ENCODE peak calls at places on chromosomes 11 and 22, in seven cellular contexts. W, O, I, A, G, S and D are unnamed samples.

GRCh38 chr11:106520146-106520912 is 442.9 kb downstream of the AASDHPPT start:
- DNase-seq in W (no peak), O (no peak), I (no peak), A (no peak), G (no peak), S (no peak), D (no peak)

GRCh38 chr11:88304352-88304751 is 33.2 kb downstream of the CTSC start:
- DNase-seq in W (no peak), O (no peak), I (no peak), A (no peak), G (no peak), S (no peak), D (no peak)

GRCh38 chr22:37633082-37633692 is 6.3 kb upstream of the SH3BP1 start:
- DNase-seq in W (no peak), O (no peak), I (no peak), A (no peak), G (no peak), S (no peak), D (no peak)

GRCh38 chr11:100876826-100877545 is 189.9 kb downstream of the ARHGAP42 start:
- DNase-seq in W (peak), O (no peak), I (no peak), A (no peak), G (no peak), S (no peak), D (peak)

GRCh38 chr22:43159484-43160178 is 8.3 kb downstream of the TSPO start:
- DNase-seq in W (no peak), O (no peak), I (no peak), A (no peak), G (no peak), S (peak), D (no peak)

GRCh38 chr11:85829172-85829571 is 18.2 kb upstream of the SYTL2 start:
- DNase-seq in W (no peak), O (no peak), I (no peak), A (no peak), G (no peak), S (no peak), D (no peak)

GRCh38 chr11:12958984-12959383 is 50.1 kb upstream of the RASSF10 start:
- DNase-seq in W (no peak), O (no peak), I (no peak), A (no peak), G (no peak), S (no peak), D (no peak)

GRCh38 chr22:20060700-20061480 is 19.2 kb upstream of the DGCR8 start:
- DNase-seq in W (no peak), O (no peak), I (no peak), A (no peak), G (no peak), S (no peak), D (no peak)

GRCh38 chr11:21933095-21933494 is 259.8 kb upstream of the ANO5 start:
- DNase-seq in W (no peak), O (no peak), I (no peak), A (no peak), G (no peak), S (no peak), D (no peak)

GRCh38 chr11:102757823-102758549 is 22.4 kb downstream of the MMP10 start:
- DNase-seq in W (no peak), O (no peak), I (no peak), A (no peak), G (no peak), S (no peak), D (peak)

GRCh38 chr11:133928628-133929059 is 28.1 kb downstream of the IGSF9B start:
- DNase-seq in W (no peak), O (no peak), I (no peak), A (no peak), G (peak), S (peak), D (no peak)

GRCh38 chr11:37465221-37465620 is 867.2 kb upstream of the RAG2 start:
- DNase-seq in W (no peak), O (no peak), I (no peak), A (no peak), G (no peak), S (no peak), D (no peak)

GRCh38 chr11:130431337-130431773 is 2.9 kb upstream of the ADAMTS8 start:
- DNase-seq in W (no peak), O (peak), I (peak), A (no peak), G (peak), S (peak), D (no peak)

GRCh38 chr22:24499706-24500105 is 4.6 kb downstream of the UPB1 start:
- DNase-seq in W (no peak), O (no peak), I (no peak), A (no peak), G (no peak), S (no peak), D (no peak)

GRCh38 chr11:65851083-65851579 is 6.8 kb downstream of the CFL1 start:
- DNase-seq in W (no peak), O (no peak), I (no peak), A (no peak), G (peak), S (peak), D (no peak)

GRCh38 chr11:13635290-13635689 is 33.2 kb upstream of the FAR1 start:
- DNase-seq in W (no peak), O (no peak), I (no peak), A (no peak), G (no peak), S (no peak), D (no peak)

GRCh38 chr11:214083-214482 is 6.6 kb downstream of the RIC8A start:
- DNase-seq in W (no peak), O (no peak), I (no peak), A (no peak), G (no peak), S (no peak), D (no peak)

GRCh38 chr22:22210375-22210774 is 34.2 kb upstream of the VPREB1 start:
- DNase-seq in W (peak), O (no peak), I (no peak), A (no peak), G (peak), S (no peak), D (peak)

GRCh38 chr11:119468511-119468910 is 45.5 kb upstream of the THY1 start:
- DNase-seq in W (no peak), O (no peak), I (no peak), A (no peak), G (no peak), S (no peak), D (no peak)

GRCh38 chr11:64533501-64533900 is 57.5 kb upstream of the SLC22A12 start:
- DNase-seq in W (no peak), O (no peak), I (no peak), A (no peak), G (no peak), S (no peak), D (no peak)

GRCh38 chr22:50325444-50326224 is 1.2 kb downstream of the DENND6B start:
- DNase-seq in W (no peak), O (no peak), I (no peak), A (no peak), G (no peak), S (no peak), D (no peak)

GRCh38 chr22:29152381-29153138 is 53.1 kb upstream of the EMID1 start:
- DNase-seq in W (no peak), O (no peak), I (peak), A (no peak), G (no peak), S (no peak), D (no peak)

DNA sequence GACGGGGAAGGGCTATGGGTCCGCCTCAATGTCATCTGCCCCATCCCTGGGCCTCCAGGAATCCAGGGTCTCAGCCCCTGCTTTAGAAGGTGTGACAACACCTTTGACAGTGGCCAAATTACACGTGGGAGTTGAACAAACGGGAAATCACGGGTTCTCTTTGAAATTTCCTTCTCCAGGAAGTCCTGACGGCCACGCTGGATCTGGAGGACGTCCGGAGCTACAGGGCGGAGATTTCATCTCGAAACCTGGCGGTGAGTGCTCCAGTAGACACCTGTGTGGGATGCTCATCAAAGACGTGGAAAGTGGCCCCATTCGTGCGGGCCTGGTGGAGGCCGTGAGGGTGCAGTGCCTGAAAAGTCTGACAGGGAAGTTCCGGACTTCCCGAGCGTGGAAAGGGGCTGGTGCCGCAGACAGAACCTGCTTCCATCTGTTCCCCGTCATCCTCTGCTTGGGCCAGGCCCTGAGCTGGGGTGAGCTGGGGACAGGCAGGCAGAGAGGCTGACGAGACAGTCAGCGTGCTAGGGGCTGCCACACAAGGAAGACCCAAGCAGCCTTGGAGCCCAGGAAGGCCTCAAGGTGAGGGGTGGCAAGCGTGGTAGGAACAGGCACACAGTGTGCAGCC is 25.3 kb downstream of the NADSYN1 start:
- DNase-seq in W (no peak), O (no peak), I (no peak), A (no peak), G (no peak), S (no peak), D (no peak)
- H3K4me3 ChIP-seq in W (no peak), O (no peak), I (no peak), A (no peak), G (no peak), S (no peak), D (no peak)

DNA sequence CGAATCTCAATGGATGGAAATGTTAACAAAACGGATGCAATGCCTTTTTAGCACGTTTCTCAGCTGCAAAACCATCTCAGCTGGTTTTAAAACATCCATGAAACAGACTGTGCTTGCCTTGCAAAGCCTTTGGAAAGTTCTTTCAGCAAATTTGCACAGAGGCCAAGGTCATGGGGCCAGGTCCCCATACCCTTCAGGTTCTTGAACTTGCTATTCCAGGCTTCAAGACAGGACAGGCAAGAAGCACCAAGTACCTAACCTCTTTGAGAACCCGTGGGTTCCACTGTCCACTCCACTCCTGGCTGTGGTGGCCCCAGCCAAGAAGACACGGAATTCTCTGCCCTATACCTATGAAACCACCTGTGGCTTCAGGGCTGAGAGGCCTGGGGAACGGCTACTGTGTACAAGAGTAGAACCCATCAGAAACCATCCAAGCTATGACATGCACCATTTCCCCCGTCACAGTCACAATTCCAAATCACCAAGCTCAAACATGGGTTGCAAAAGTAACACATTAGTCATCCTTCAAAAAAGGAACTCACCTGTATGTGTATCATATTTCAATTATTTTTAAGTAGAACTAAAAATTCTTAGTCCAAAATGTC is 17.0 kb downstream of the TNKS1BP1 start:
- DNase-seq in W (no peak), O (no peak), I (no peak), A (no peak), G (no peak), S (no peak), D (no peak)
- H3K4me3 ChIP-seq in W (no peak), O (no peak), I (no peak), A (peak), G (no peak), S (no peak), D (no peak)

DNA sequence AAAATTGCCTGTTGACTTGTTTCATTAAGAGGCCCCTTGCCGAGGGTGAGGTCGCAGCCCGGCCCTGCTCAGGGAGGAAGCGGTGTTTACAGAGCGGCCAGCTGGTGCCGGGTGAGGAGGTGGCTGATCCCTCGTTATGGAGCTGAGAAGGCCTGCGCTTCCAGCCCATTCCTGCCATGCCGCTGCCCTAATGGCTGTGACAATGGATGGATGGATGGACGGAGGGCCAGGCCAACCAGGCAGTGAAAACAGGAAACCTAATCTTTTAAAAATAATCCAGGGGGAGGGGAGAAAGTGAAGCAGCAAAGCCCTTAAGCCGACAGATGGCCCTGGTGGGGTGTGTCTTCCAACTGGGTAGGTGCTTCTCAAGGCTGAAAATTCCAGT is 38.5 kb downstream of the BCR start:
- DNase-seq in W (no peak), O (no peak), I (no peak), A (no peak), G (peak), S (peak), D (no peak)
- H3K4me3 ChIP-seq in W (no peak), O (no peak), I (no peak), A (no peak), G (no peak), S (no peak), D (no peak)

GRCh38 chr22:44666207-44666585 is 35.8 kb upstream of the PRR5 start:
- DNase-seq in W (no peak), O (no peak), I (no peak), A (no peak), G (no peak), S (no peak), D (no peak)

GRCh38 chr22:44667276-44667675 is 34.7 kb upstream of the PRR5 start:
- DNase-seq in W (no peak), O (no peak), I (no peak), A (no peak), G (no peak), S (no peak), D (no peak)

GRCh38 chr22:44668190-44668885 is 33.7 kb upstream of the PRR5 start:
- DNase-seq in W (no peak), O (peak), I (no peak), A (no peak), G (no peak), S (peak), D (no peak)

GRCh38 chr22:44668886-44669724 is 32.9 kb upstream of the PRR5 start:
- DNase-seq in W (no peak), O (no peak), I (no peak), A (no peak), G (no peak), S (peak), D (no peak)

GRCh38 chr22:44667829-44668189 is 34.2 kb upstream of the PRR5 start:
- DNase-seq in W (no peak), O (no peak), I (no peak), A (no peak), G (no peak), S (no peak), D (no peak)
- H3K4me3 ChIP-seq in W (peak), O (no peak), I (no peak), A (peak), G (no peak), S (peak), D (peak)

DNA sequence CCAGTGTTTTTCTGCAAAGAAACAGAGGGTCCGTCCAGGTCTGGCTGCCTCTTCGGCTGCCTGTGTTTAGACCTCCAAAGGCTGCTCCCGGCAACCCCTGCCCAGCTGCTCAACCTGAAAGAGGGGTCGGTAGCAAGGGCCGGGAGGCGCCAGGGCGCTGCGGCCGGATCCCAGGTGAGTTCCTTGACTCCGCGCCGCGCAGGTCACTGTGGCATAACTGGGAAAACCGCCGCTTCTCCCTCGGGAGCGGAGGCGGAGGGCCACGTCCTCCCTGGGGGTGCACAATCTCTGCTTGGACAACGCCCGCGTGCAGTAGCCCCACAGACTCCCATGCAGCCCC is 1.0 kb upstream of the BRSK2 start:
- DNase-seq in W (no peak), O (no peak), I (no peak), A (no peak), G (no peak), S (no peak), D (no peak)
- H3K4me3 ChIP-seq in W (peak), O (peak), I (no peak), A (peak), G (no peak), S (peak), D (peak)

GRCh38 chr22:35733036-35733435 is 15.4 kb downstream of the APOL5 start:
- DNase-seq in W (no peak), O (no peak), I (no peak), A (no peak), G (no peak), S (no peak), D (no peak)
- H3K4me3 ChIP-seq in W (no peak), O (no peak), I (no peak), A (no peak), G (no peak), S (no peak), D (no peak)

GRCh38 chr11:113249786-113250185 is 64.6 kb upstream of the TTC12 start:
- DNase-seq in W (no peak), O (no peak), I (no peak), A (no peak), G (no peak), S (no peak), D (no peak)
- H3K4me3 ChIP-seq in W (no peak), O (no peak), I (no peak), A (no peak), G (no peak), S (no peak), D (no peak)

GRCh38 chr11:60390389-60390788 is 5.9 kb upstream of the MS4A14 start:
- DNase-seq in W (no peak), O (no peak), I (no peak), A (no peak), G (no peak), S (no peak), D (no peak)

GRCh38 chr11:60396790-60397189 is 531 bp downstream of the MS4A14 start:
- DNase-seq in W (no peak), O (no peak), I (no peak), A (no peak), G (no peak), S (no peak), D (no peak)

GRCh38 chr11:60394666-60395343 is 1.5 kb upstream of the MS4A14 start:
- DNase-seq in W (no peak), O (no peak), I (no peak), A (no peak), G (no peak), S (peak), D (no peak)

DNA sequence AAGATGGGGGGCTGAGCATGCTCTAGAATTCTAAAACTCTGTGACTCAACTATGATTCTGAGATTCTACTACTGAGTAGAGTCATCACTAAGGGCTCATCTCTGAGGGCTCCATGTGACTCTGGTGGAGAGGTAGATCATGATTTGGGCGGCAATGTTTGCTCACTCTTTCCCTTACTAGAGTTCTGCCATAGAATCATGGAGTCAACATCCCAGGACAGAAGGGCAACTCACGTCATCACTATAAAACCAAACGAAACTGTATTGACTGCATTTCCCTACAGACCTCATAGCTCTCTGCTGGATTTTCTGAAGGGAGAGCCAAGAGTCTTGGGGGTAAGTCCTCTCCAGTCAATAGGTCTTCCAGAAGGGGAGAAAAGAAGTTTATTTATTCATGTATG is at the start of gene MS4A14:
- DNase-seq in W (no peak), O (no peak), I (no peak), A (no peak), G (no peak), S (no peak), D (no peak)
- H3K4me3 ChIP-seq in W (no peak), O (no peak), I (no peak), A (no peak), G (no peak), S (no peak), D (no peak)

GRCh38 chr11:73157141-73158010 is 15.3 kb upstream of the FCHSD2 start:
- DNase-seq in W (no peak), O (no peak), I (no peak), A (no peak), G (no peak), S (no peak), D (peak)

GRCh38 chr11:73158356-73159051 is 16.4 kb upstream of the FCHSD2 start:
- DNase-seq in W (no peak), O (no peak), I (no peak), A (no peak), G (no peak), S (no peak), D (peak)

GRCh38 chr11:73156686-73157085 is 14.6 kb upstream of the FCHSD2 start:
- DNase-seq in W (no peak), O (no peak), I (no peak), A (no peak), G (no peak), S (no peak), D (no peak)

GRCh38 chr11:73159981-73160777 is 18.1 kb upstream of the FCHSD2 start:
- DNase-seq in W (no peak), O (no peak), I (no peak), A (no peak), G (no peak), S (no peak), D (no peak)

GRCh38 chr11:73159297-73159696 is 17.2 kb upstream of the FCHSD2 start:
- DNase-seq in W (no peak), O (no peak), I (no peak), A (no peak), G (no peak), S (no peak), D (no peak)
- H3K4me3 ChIP-seq in W (no peak), O (no peak), I (no peak), A (no peak), G (no peak), S (no peak), D (no peak)